ENCODE peak calls at places on chromosomes 1 and 21, in ten cellular contexts. L, S, Q, R, A, K, U, W, F and M are unnamed samples.

GRCh38 chr1:6508876-6509602 is 17.6 kb upstream of the PLEKHG5 start:
- DNase-seq in R (no peak), F (no peak), S (no peak), K (no peak), A (no peak), L (no peak), Q (no peak), W (peak; percentile 45), U (no peak), M (no peak)

GRCh38 chr1:196557797-196558196 is 50.4 kb downstream of the KCNT2 start:
- DNase-seq in L (no peak), K (no peak), U (no peak), W (no peak), Q (no peak), A (no peak), R (no peak), F (no peak), S (no peak), M (no peak)

GRCh38 chr21:45142469-45142868 is 68.1 kb downstream of the ADARB1 start:
- DNase-seq in W (peak; percentile 42), U (no peak), S (no peak), R (no peak), L (peak; percentile 86), K (peak; percentile 77), A (no peak), F (no peak), Q (peak; percentile 77), M (no peak)

GRCh38 chr1:225228871-225229303 is 199.0 kb downstream of the LBR start:
- DNase-seq in A (no peak), L (no peak), K (no peak), U (no peak), R (no peak), F (no peak), W (no peak), S (no peak), Q (no peak), M (no peak)

GRCh38 chr1:59329412-59330053 is 32.6 kb downstream of the FGGY start:
- DNase-seq in F (peak; percentile 87), S (no peak), L (no peak), W (no peak), U (no peak), A (no peak), K (no peak), R (no peak), Q (no peak), M (no peak)

GRCh38 chr1:202698276-202698675 is 12.0 kb downstream of the SYT2 start:
- DNase-seq in A (no peak), W (no peak), L (no peak), R (no peak), Q (no peak), F (no peak), S (no peak), K (no peak), U (no peak), M (no peak)

GRCh38 chr1:97038410-97038809 is 316.8 kb downstream of the PTBP2 start:
- DNase-seq in S (no peak), F (no peak), K (peak; percentile 63), W (no peak), Q (peak; percentile 59), L (no peak), U (no peak), A (no peak), R (no peak), M (no peak)

GRCh38 chr21:45143855-45144254 is 69.5 kb downstream of the ADARB1 start:
- DNase-seq in L (no peak), F (no peak), K (no peak), S (no peak), Q (no peak), W (no peak), U (no peak), R (no peak), A (no peak), M (no peak)

GRCh38 chr1:151372411-151372934 is at the start of gene SELENBP1:
- DNase-seq in R (no peak), W (peak; percentile 86), F (peak; percentile 54), S (peak; percentile 94), U (peak; percentile 90), Q (peak; percentile 31), A (peak; percentile 94), L (peak; percentile 89), K (peak; percentile 71), M (no peak)

GRCh38 chr21:36768496-36768895 is 69.6 kb downstream of the SIM2 start:
- DNase-seq in A (no peak), Q (no peak), R (no peak), W (no peak), F (no peak), S (no peak), U (no peak), L (no peak), K (no peak), M (no peak)

GRCh38 chr1:226870323-226871046 is at the start of gene PSEN2:
- DNase-seq in W (peak; percentile 87), U (no peak), A (peak; percentile 71), S (peak; percentile 84), Q (peak; percentile 26), F (peak; percentile 12), R (peak; percentile 26), K (peak; percentile 62), L (peak; percentile 44), M (no peak)
- TF ChIP-seq CTCF in W (peak; percentile 59), U (peak; percentile 27), A (no peak), S (peak; percentile 27), Q (no peak), F (peak; percentile 25), R (peak; percentile 21), K (no peak), L (peak; percentile 24), M (no peak)

DNA sequence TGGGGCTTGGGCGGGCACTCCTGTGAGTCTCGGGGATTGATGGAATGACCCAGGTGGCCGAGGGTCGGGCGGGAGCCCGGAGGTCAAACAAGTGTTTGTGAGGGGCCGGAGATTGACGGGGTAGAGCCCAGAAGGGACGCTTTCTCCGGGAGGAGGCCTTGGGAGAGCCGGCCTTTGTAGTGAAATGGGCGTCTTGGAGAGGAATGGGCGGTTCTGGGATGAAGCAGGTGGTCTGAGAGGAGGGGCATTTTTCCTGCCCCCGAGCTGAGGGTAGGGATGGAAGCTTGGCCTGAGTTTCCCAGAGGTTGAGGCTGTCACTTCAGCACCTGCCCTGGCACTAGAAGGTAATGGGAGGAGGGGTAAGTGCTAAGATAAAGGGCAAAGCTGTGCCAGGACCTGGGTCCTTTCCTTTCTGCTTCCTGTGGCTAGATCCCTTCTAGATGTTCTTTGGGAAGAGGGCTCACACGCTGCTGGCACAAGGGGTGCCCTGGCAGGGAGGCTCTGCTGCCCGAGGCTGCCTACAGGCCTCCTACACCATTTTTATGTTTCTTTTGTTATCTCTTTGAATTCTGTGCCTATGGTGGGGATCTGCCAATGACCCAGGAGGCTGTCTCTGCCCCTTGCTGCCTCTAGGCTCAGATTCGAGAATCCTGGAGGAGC is 56.1 kb downstream of the NDUFS5 start:
- DNase-seq in U (no peak), F (no peak), A (no peak), W (peak; percentile 68), S (no peak), K (no peak), L (no peak), R (no peak), Q (no peak), M (no peak)
- H3K4me3 ChIP-seq in U (peak overlapping the region; percentile 76), F (no peak overlapping the region), A (peak overlapping the region; percentile 62), W (peak overlapping the region; percentile 66), S (no peak overlapping the region), K (peak overlapping the region; percentile 49), L (peak overlapping the region; percentile 61), R (no peak overlapping the region), Q (peak overlapping the region; percentile 54), M (peak overlapping the region; percentile 52)

GRCh38 chr1:112877741-112878140 is 78.3 kb downstream of the SLC16A1 start:
- DNase-seq in K (no peak), S (no peak), W (no peak), R (no peak), U (no peak), L (no peak), Q (no peak), A (no peak), F (no peak), M (no peak)

GRCh38 chr1:112879834-112880233 is 76.2 kb downstream of the SLC16A1 start:
- DNase-seq in A (no peak), L (no peak), U (no peak), Q (no peak), F (no peak), R (no peak), W (no peak), K (no peak), S (no peak), M (no peak)

GRCh38 chr1:112876315-112876714 is 79.7 kb downstream of the SLC16A1 start:
- DNase-seq in R (no peak), A (no peak), Q (no peak), W (no peak), F (no peak), K (no peak), U (no peak), L (no peak), S (no peak), M (no peak)

GRCh38 chr1:112881742-112882127 is 74.3 kb downstream of the SLC16A1 start:
- DNase-seq in R (no peak), A (no peak), U (peak; percentile 18), S (peak; percentile 50), L (peak; percentile 44), Q (peak; percentile 39), W (no peak), K (peak; percentile 22), F (peak; percentile 71), M (no peak)

GRCh38 chr1:112878321-112878720 is 77.7 kb downstream of the SLC16A1 start:
- DNase-seq in A (no peak), L (no peak), K (no peak), R (no peak), S (no peak), U (no peak), W (peak; percentile 65), F (no peak), Q (no peak), M (no peak)
- TF ChIP-seq CTCF in A (no peak), L (no peak), K (no peak), R (no peak), S (no peak), U (no peak), W (peak; percentile 26), F (no peak), Q (no peak), M (no peak)

DNA sequence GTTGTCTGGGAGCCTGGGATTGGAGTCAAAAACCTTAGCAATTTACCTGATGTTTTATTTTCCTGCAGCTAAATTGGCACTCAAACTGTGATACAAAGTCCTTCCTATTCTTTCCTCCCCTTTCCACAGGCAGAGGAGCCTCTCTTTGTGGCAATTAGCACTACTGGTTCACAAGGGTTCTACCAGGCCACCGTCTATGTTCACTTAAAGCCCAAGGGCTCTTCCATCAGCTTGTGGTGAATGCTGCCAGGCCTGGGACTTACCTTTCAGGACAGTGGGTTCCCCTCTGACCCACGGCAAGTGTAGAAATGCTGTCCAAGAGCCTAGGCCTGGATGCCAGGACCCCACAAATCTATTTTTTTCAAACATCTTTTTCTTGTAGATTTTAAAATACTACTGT is 251.9 kb upstream of the B3GALT2 start:
- DNase-seq in R (no peak), K (no peak), W (no peak), L (no peak), F (no peak), U (no peak), A (no peak), Q (no peak), S (no peak), M (no peak)
- H3K4me3 ChIP-seq in R (no peak overlapping the region), K (no peak overlapping the region), W (no peak overlapping the region), L (no peak overlapping the region), F (no peak overlapping the region), U (no peak overlapping the region), A (no peak overlapping the region), Q (no peak overlapping the region), S (no peak overlapping the region), M (no peak overlapping the region)